ENCODE peak calls at places on chromosomes 1 and 21, in four cellular contexts. X is lower lobe of right lung, R is left ventricle myocardium inferior, J is GM23338. O is an unnamed sample.

GRCh38 chr1:190453550-190453949 is 24.1 kb downstream of the BRINP3 start:
- DNase-seq in J (no peak), R (no peak), X (no peak), O (no peak)

GRCh38 chr1:59738152-59738551 is 76.6 kb upstream of the HOOK1 start:
- DNase-seq in J (no peak), R (no peak), X (no peak), O (no peak)

GRCh38 chr1:179036844-179037465 is 11.3 kb downstream of the FAM20B start:
- DNase-seq in J (no peak), X (no peak), R (no peak), O (no peak)

GRCh38 chr1:84736445-84736844 is 46.2 kb upstream of the SSX2IP start:
- DNase-seq in J (no peak), R (no peak), X (no peak), O (no peak)

GRCh38 chr1:173410794-173411236 is 66.3 kb upstream of the PRDX6 start:
- DNase-seq in X (no peak), R (no peak), J (no peak), O (no peak)

GRCh38 chr1:147078606-147079399 is 93.5 kb downstream of the PRKAB2 start:
- DNase-seq in J (peak), X (no peak), R (no peak), O (no peak)

GRCh38 chr21:14880922-14881321 is 183.9 kb downstream of the NRIP1 start:
- DNase-seq in X (no peak), R (no peak), J (no peak), O (no peak)

GRCh38 chr1:22258696-22259095 is 115.8 kb upstream of the WNT4 start:
- DNase-seq in R (no peak), X (no peak), J (no peak), O (no peak)

GRCh38 chr21:41956926-41957729 is 3.3 kb upstream of the C2CD2 start:
- DNase-seq in X (no peak), R (no peak), J (no peak), O (no peak)

GRCh38 chr1:112284796-112285195 is 111.2 kb upstream of the CTTNBP2NL start:
- DNase-seq in X (no peak), R (no peak), J (no peak), O (no peak)

GRCh38 chr1:246931549-246932365 is at the start of gene AHCTF1:
- DNase-seq in J (peak), R (peak), X (peak), O (peak)

GRCh38 chr1:109793486-109794318 is 30.0 kb upstream of the EPS8L3 start:
- DNase-seq in X (peak), J (peak), R (no peak), O (no peak)

GRCh38 chr1:182330303-182330702 is 61.3 kb downstream of the GLUL start:
- DNase-seq in J (no peak), R (no peak), X (no peak), O (no peak)

GRCh38 chr1:154353460-154353904 is 28.2 kb downstream of the ATP8B2 start:
- DNase-seq in R (no peak), X (no peak), J (peak), O (no peak)

GRCh38 chr21:45302082-45303061 is 14.7 kb upstream of the POFUT2 start:
- DNase-seq in X (peak), J (no peak), R (peak), O (peak)

GRCh38 chr1:29798699-29799566 is 562.6 kb downstream of the PTPRU start:
- DNase-seq in R (no peak), J (no peak), X (no peak), O (no peak)

DNA sequence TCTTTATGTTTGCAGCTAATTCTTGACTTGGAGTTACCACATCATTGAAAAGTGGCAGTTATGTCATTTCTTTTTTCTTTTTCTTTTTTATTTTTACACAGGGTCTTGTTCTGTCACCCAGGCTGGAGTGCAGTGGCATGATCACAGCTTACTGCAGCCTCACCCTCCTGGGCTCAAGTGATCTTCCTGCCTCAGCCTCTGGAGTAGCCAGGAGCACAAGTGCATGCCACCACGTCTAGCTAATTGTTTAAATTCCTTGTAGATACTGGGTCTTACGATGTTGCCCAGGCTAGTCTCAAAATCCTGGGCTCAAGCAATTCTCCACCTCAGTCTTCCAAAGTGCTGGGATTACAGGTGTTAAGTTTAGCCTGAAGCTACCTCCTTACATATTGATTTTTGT is 52.1 kb upstream of the KANK4 start:
- DNase-seq in X (peak), J (no peak), R (no peak), O (peak)
- H3K4me3 ChIP-seq in X (no peak), J (no peak), R (no peak), O (no peak)

GRCh38 chr1:217135987-217136894 is 413.0 kb upstream of the ESRRG start:
- DNase-seq in J (peak), X (no peak), R (no peak), O (no peak)
- H3K4me3 ChIP-seq in J (peak), X (peak), R (peak), O (peak)

DNA sequence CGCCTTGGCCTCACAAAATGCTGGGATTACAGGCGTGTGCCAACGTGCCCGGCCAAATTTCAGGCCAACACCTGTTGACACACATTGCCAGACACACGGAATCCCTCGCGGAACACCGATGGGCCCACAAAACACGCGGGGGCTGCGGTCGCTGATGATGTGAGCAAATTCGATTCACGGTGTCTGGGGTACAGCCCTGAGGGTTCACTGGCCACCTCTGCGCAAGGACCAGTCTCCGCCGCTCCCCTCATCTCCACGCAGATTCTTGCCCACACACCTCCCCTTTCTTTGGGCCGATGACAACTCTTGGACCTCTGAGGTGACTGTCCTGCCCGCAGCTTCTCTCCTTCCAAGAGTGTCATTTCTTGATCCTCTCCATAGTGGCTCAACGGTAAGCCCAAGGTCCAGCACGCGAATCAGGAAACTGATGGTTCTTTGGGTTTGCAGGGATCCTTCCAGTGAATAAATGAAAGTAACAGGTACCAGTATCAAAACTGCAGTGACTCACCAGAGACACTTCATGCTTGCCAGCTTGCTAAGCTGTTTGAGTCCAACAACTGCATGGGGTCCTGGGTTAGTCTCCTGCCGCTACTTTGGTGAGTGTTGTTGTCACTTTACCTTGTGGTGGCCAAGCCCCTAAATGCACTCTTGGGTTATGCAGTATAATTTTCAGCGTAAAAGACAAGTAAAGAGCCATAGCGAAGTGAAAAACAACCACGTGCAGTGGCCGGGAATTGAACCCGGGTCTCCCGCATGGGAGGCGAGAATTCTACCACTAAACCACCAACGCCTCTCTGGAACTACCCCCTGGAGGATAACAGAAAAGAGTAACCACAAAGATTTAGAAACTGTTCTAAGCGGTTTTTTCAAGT is 11.0 kb upstream of the RNU1-3 start:
- DNase-seq in J (peak), R (no peak), X (peak), O (no peak)
- H3K4me3 ChIP-seq in J (peak), R (no peak), X (no peak), O (no peak)

DNA sequence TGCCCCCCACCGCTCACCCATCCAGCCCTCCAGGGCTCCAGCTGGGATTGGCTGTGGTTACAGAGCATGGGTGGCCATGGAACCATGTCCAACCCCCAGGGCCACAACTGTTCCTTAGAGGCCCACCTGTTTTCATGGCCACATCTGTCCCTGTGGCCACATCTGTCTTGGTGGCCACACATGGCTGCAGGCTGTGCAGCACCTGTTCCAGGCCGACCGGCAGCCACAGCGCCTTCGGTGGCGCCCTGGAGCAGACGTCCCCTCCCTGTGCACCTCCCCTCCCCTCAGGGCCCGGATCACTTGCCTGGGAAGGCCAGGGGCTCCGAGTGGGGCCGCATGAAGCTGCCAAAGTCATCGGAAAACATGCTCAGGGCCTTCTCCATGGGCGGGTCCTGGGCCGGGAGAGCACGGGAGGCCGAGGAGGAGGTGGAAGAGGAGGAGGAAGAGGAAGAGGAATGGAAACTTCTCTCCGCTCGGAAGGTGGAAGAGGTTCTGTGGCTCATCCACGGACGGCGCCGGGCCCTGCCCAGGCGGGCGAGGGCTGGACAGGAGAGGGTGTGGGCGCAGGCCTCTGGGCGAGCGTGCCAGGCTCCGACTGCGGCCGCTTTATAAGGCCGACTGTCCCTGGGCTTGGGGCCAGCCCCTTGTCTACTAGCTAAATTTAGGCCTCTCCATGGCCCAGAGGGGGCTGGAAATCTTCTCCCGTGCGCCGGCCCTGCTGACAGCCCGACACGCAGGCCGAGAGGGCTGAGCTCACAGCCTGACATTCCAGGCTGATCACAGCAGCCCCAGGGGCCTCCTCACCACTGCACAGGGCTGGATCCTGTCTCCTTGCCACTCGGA is at the start of gene HSPB7:
- DNase-seq in J (peak), R (peak), X (peak), O (peak)
- H3K4me3 ChIP-seq in J (no peak), R (peak), X (peak), O (no peak)

GRCh38 chr1:240101737-240102136 is 10.1 kb downstream of the FMN2 start:
- DNase-seq in J (no peak), R (no peak), X (no peak), O (no peak)
- H3K4me3 ChIP-seq in J (no peak), R (no peak), X (no peak), O (no peak)

DNA sequence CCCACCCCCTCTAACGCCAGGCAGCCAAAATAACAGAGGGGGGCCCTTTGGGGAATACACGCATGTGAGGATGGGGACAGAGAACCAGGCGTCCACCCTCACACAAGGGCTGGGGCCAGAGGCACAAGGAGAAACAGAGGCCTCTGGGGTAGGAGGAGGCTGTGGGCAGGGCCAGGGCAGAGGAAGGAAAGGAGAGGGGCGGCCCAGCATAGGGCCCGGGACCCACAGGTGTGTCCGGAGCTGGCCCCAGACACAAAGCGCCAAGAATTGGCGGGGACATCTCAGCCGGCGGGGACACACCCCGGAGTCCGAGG is 6.7 kb downstream of the PLEKHG5 start:
- DNase-seq in R (no peak), J (peak), X (no peak), O (no peak)
- H3K4me3 ChIP-seq in R (peak), J (peak), X (peak), O (peak)

GRCh38 chr1:23394664-23395063 is 25.0 kb upstream of the ZNF436 start:
- DNase-seq in X (peak), J (peak), R (peak), O (no peak)

GRCh38 chr1:23395162-23395724 is 25.6 kb upstream of the ZNF436 start:
- DNase-seq in J (peak), X (no peak), R (no peak), O (no peak)

GRCh38 chr1:23394176-23394575 is 24.5 kb upstream of the ZNF436 start:
- DNase-seq in J (no peak), X (no peak), R (no peak), O (no peak)

GRCh38 chr1:23396380-23396779 is 26.7 kb upstream of the ZNF436 start:
- DNase-seq in R (no peak), X (no peak), J (no peak), O (no peak)

GRCh38 chr1:23395849-23396248 is 26.2 kb upstream of the ZNF436 start:
- DNase-seq in X (no peak), R (no peak), J (no peak), O (no peak)
- H3K4me3 ChIP-seq in X (no peak), R (no peak), J (no peak), O (no peak)

GRCh38 chr1:42177551-42177981 is 13.0 kb upstream of the GUCA2A start:
- DNase-seq in R (no peak), X (peak), J (no peak), O (peak)
- H3K4me3 ChIP-seq in R (no peak), X (no peak), J (no peak), O (no peak)

O was measured in left lung.